ENCODE peak calls at places on chromosomes 1 and 21, in seven cellular contexts. One of them, this sample, is unnamed.

GRCh38 chr1:36722871-36723270 is 240.2 kb upstream of the CSF3R start:
- DNase-seq in bronchial epithelial cell: no peak
- DNase-seq in endothelial cell: no peak
- DNase-seq in spleen: no peak
- DNase-seq in GM12865: no peak
- DNase-seq in GM10248: no peak
- DNase-seq in heart right ventricle: no peak
- DNase-seq in this sample: no peak

GRCh38 chr1:41666991-41667631 is 182.6 kb upstream of the EDN2 start:
- DNase-seq in bronchial epithelial cell: peak
- DNase-seq in heart right ventricle: no peak
- DNase-seq in GM12865: peak
- DNase-seq in spleen: peak
- DNase-seq in endothelial cell: no peak
- DNase-seq in GM10248: peak
- DNase-seq in this sample: peak

GRCh38 chr1:162696286-162696862 is 64.1 kb downstream of the DDR2 start:
- DNase-seq in spleen: no peak
- DNase-seq in GM12865: no peak
- DNase-seq in heart right ventricle: peak
- DNase-seq in GM10248: no peak
- DNase-seq in bronchial epithelial cell: peak
- DNase-seq in endothelial cell: peak
- DNase-seq in this sample: peak

GRCh38 chr1:180158149-180159147 is 3.8 kb downstream of the QSOX1 start:
- DNase-seq in bronchial epithelial cell: no peak
- DNase-seq in GM10248: no peak
- DNase-seq in spleen: no peak
- DNase-seq in heart right ventricle: no peak
- DNase-seq in endothelial cell: no peak
- DNase-seq in GM12865: no peak
- DNase-seq in this sample: no peak

GRCh38 chr1:50611675-50612074 is 188.4 kb upstream of the DMRTA2 start:
- DNase-seq in spleen: no peak
- DNase-seq in heart right ventricle: no peak
- DNase-seq in GM10248: no peak
- DNase-seq in endothelial cell: no peak
- DNase-seq in bronchial epithelial cell: no peak
- DNase-seq in GM12865: no peak
- DNase-seq in this sample: no peak

GRCh38 chr1:193392686-193393085 is 206.3 kb upstream of the B3GALT2 start:
- DNase-seq in GM12865: no peak
- DNase-seq in spleen: no peak
- DNase-seq in heart right ventricle: no peak
- DNase-seq in endothelial cell: no peak
- DNase-seq in bronchial epithelial cell: no peak
- DNase-seq in GM10248: no peak
- DNase-seq in this sample: no peak

GRCh38 chr1:181588631-181589030 is 105.3 kb downstream of the CACNA1E start:
- DNase-seq in heart right ventricle: no peak
- DNase-seq in endothelial cell: no peak
- DNase-seq in spleen: no peak
- DNase-seq in GM12865: no peak
- DNase-seq in bronchial epithelial cell: peak
- DNase-seq in GM10248: no peak
- DNase-seq in this sample: no peak

GRCh38 chr1:235018720-235019444 is 109.8 kb downstream of the TOMM20 start:
- DNase-seq in bronchial epithelial cell: no peak
- DNase-seq in heart right ventricle: no peak
- DNase-seq in endothelial cell: no peak
- DNase-seq in GM12865: no peak
- DNase-seq in spleen: no peak
- DNase-seq in GM10248: no peak
- DNase-seq in this sample: no peak

GRCh38 chr21:38139380-38140168 is 117.2 kb upstream of the KCNJ15 start:
- DNase-seq in spleen: no peak
- DNase-seq in GM10248: no peak
- DNase-seq in heart right ventricle: no peak
- DNase-seq in GM12865: no peak
- DNase-seq in endothelial cell: no peak
- DNase-seq in bronchial epithelial cell: peak
- DNase-seq in this sample: no peak

GRCh38 chr1:225813250-225813964 is 3.5 kb downstream of the EPHX1 start:
- DNase-seq in heart right ventricle: peak
- DNase-seq in GM12865: no peak
- DNase-seq in spleen: no peak
- DNase-seq in bronchial epithelial cell: peak
- DNase-seq in GM10248: no peak
- DNase-seq in endothelial cell: no peak
- DNase-seq in this sample: peak

GRCh38 chr1:212702672-212703071 is 3.0 kb upstream of the BATF3 start:
- DNase-seq in GM10248: no peak
- DNase-seq in GM12865: no peak
- DNase-seq in heart right ventricle: no peak
- DNase-seq in bronchial epithelial cell: no peak
- DNase-seq in endothelial cell: no peak
- DNase-seq in spleen: no peak
- DNase-seq in this sample: no peak

GRCh38 chr1:22252902-22253790 is 110.2 kb upstream of the WNT4 start:
- DNase-seq in GM10248: no peak
- DNase-seq in bronchial epithelial cell: no peak
- DNase-seq in endothelial cell: no peak
- DNase-seq in spleen: no peak
- DNase-seq in GM12865: no peak
- DNase-seq in heart right ventricle: no peak
- DNase-seq in this sample: no peak

GRCh38 chr1:230542054-230542453 is 100.2 kb upstream of the COG2 start:
- DNase-seq in GM12865: no peak
- DNase-seq in heart right ventricle: no peak
- DNase-seq in spleen: no peak
- DNase-seq in GM10248: no peak
- DNase-seq in bronchial epithelial cell: peak
- DNase-seq in endothelial cell: no peak
- DNase-seq in this sample: no peak

GRCh38 chr1:157966034-157966671 is 27.3 kb upstream of the KIRREL1 start:
- DNase-seq in endothelial cell: no peak
- DNase-seq in GM10248: no peak
- DNase-seq in bronchial epithelial cell: no peak
- DNase-seq in spleen: no peak
- DNase-seq in heart right ventricle: no peak
- DNase-seq in GM12865: no peak
- DNase-seq in this sample: peak

GRCh38 chr1:54254055-54254454 is 54.1 kb downstream of the MRPL37 start:
- DNase-seq in bronchial epithelial cell: no peak
- DNase-seq in spleen: no peak
- DNase-seq in endothelial cell: peak
- DNase-seq in heart right ventricle: peak
- DNase-seq in GM10248: no peak
- DNase-seq in GM12865: no peak
- DNase-seq in this sample: peak

GRCh38 chr1:232142403-232143314 is 487.3 kb downstream of the SIPA1L2 start:
- DNase-seq in bronchial epithelial cell: peak
- DNase-seq in spleen: no peak
- DNase-seq in heart right ventricle: peak
- DNase-seq in endothelial cell: no peak
- DNase-seq in GM12865: no peak
- DNase-seq in GM10248: no peak
- DNase-seq in this sample: peak

DNA sequence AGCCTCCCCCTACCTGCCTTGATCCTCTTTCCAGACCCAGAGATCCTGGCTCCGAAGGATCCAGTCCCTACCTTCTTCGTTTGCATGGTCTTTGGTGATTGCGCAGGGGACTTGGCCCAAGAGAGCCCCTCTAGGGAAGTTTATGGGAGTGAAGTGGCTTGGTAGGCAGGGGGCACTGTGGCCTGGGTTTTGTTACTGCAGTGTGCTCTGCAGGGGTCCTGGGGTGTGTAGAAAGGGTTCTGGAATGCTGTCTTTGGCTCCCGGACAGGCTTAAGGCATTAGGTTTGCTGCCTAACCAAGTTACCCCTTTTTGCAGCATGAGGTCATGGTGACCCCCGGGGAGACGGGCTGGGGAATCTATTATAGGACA is 3.8 kb downstream of the ATP8B2 start:
- DNase-seq in heart right ventricle: no peak
- DNase-seq in GM10248: no peak
- DNase-seq in bronchial epithelial cell: no peak
- DNase-seq in endothelial cell: peak
- DNase-seq in spleen: no peak
- DNase-seq in GM12865: no peak
- DNase-seq in this sample: no peak
- TF ChIP-seq CTCF in heart right ventricle: peak
- TF ChIP-seq CTCF in GM10248: no peak
- TF ChIP-seq CTCF in bronchial epithelial cell: no peak
- TF ChIP-seq CTCF in endothelial cell: no peak
- TF ChIP-seq CTCF in spleen: no peak
- TF ChIP-seq CTCF in GM12865: no peak
- TF ChIP-seq CTCF in this sample: no peak

DNA sequence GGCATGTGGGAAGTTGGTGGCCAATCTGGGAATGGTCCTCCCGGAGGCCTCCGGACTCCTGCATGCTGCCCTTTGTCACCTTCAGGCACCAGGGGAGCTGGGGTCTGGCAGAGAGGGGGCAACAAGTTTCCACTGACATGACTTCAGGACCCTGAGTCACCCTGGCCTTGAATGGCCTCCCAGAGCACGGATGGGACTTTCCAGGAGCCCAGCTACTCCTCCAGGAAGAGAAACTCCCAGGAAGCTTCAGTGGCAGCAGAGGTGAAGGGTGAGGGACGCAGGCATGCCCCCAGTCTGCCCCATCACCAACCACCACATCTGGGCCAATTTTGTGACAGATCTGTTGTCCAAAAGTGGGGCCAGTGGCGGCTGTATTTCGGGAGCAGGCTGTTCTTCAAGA is 55.9 kb upstream of the WASF2 start:
- DNase-seq in heart right ventricle: no peak
- DNase-seq in GM12865: no peak
- DNase-seq in endothelial cell: no peak
- DNase-seq in GM10248: no peak
- DNase-seq in spleen: no peak
- DNase-seq in bronchial epithelial cell: no peak
- DNase-seq in this sample: no peak
- TF ChIP-seq CTCF in heart right ventricle: no peak
- TF ChIP-seq CTCF in GM12865: no peak
- TF ChIP-seq CTCF in endothelial cell: no peak
- TF ChIP-seq CTCF in GM10248: no peak
- TF ChIP-seq CTCF in spleen: no peak
- TF ChIP-seq CTCF in bronchial epithelial cell: no peak
- TF ChIP-seq CTCF in this sample: no peak

GRCh38 chr1:2373551-2374259 is 17.6 kb downstream of the MORN1 start:
- DNase-seq in heart right ventricle: no peak
- DNase-seq in bronchial epithelial cell: no peak
- DNase-seq in spleen: peak
- DNase-seq in GM10248: no peak
- DNase-seq in GM12865: no peak
- DNase-seq in endothelial cell: no peak
- DNase-seq in this sample: peak
- TF ChIP-seq CTCF in heart right ventricle: no peak
- TF ChIP-seq CTCF in bronchial epithelial cell: no peak
- TF ChIP-seq CTCF in spleen: no peak
- TF ChIP-seq CTCF in GM10248: no peak
- TF ChIP-seq CTCF in GM12865: no peak
- TF ChIP-seq CTCF in endothelial cell: no peak
- TF ChIP-seq CTCF in this sample: no peak

GRCh38 chr21:40511976-40512375 is 335.0 kb downstream of the DSCAM start:
- DNase-seq in heart right ventricle: no peak
- DNase-seq in bronchial epithelial cell: peak
- DNase-seq in GM12865: no peak
- DNase-seq in spleen: no peak
- DNase-seq in endothelial cell: no peak
- DNase-seq in GM10248: no peak
- DNase-seq in this sample: no peak

GRCh38 chr21:40516336-40516735 is 330.6 kb downstream of the DSCAM start:
- DNase-seq in endothelial cell: peak
- DNase-seq in bronchial epithelial cell: no peak
- DNase-seq in GM12865: no peak
- DNase-seq in heart right ventricle: peak
- DNase-seq in GM10248: no peak
- DNase-seq in spleen: no peak
- DNase-seq in this sample: no peak

GRCh38 chr21:40507978-40508377 is 339.0 kb downstream of the DSCAM start:
- DNase-seq in heart right ventricle: no peak
- DNase-seq in endothelial cell: no peak
- DNase-seq in GM12865: no peak
- DNase-seq in GM10248: no peak
- DNase-seq in bronchial epithelial cell: peak
- DNase-seq in spleen: no peak
- DNase-seq in this sample: no peak

GRCh38 chr21:40512590-40512989 is 334.4 kb downstream of the DSCAM start:
- DNase-seq in GM10248: no peak
- DNase-seq in spleen: no peak
- DNase-seq in endothelial cell: no peak
- DNase-seq in heart right ventricle: no peak
- DNase-seq in GM12865: no peak
- DNase-seq in bronchial epithelial cell: no peak
- DNase-seq in this sample: no peak
- TF ChIP-seq CTCF in GM10248: peak
- TF ChIP-seq CTCF in spleen: no peak
- TF ChIP-seq CTCF in endothelial cell: peak
- TF ChIP-seq CTCF in heart right ventricle: peak
- TF ChIP-seq CTCF in GM12865: peak
- TF ChIP-seq CTCF in bronchial epithelial cell: peak
- TF ChIP-seq CTCF in this sample: peak

GRCh38 chr1:224252466-224252865 is 69.4 kb downstream of the DEGS1 start:
- DNase-seq in GM12865: no peak
- DNase-seq in endothelial cell: no peak
- DNase-seq in spleen: no peak
- DNase-seq in GM10248: no peak
- DNase-seq in heart right ventricle: no peak
- DNase-seq in bronchial epithelial cell: no peak
- DNase-seq in this sample: no peak
- TF ChIP-seq CTCF in GM12865: no peak
- TF ChIP-seq CTCF in endothelial cell: no peak
- TF ChIP-seq CTCF in spleen: no peak
- TF ChIP-seq CTCF in GM10248: no peak
- TF ChIP-seq CTCF in heart right ventricle: no peak
- TF ChIP-seq CTCF in bronchial epithelial cell: no peak
- TF ChIP-seq CTCF in this sample: no peak

GRCh38 chr1:94741510-94741909 is 78.6 kb upstream of the SLC44A3 start:
- DNase-seq in bronchial epithelial cell: no peak
- DNase-seq in GM10248: no peak
- DNase-seq in endothelial cell: no peak
- DNase-seq in spleen: no peak
- DNase-seq in heart right ventricle: no peak
- DNase-seq in GM12865: no peak
- DNase-seq in this sample: no peak
- TF ChIP-seq CTCF in bronchial epithelial cell: no peak
- TF ChIP-seq CTCF in GM10248: no peak
- TF ChIP-seq CTCF in endothelial cell: no peak
- TF ChIP-seq CTCF in spleen: no peak
- TF ChIP-seq CTCF in heart right ventricle: no peak
- TF ChIP-seq CTCF in GM12865: no peak
- TF ChIP-seq CTCF in this sample: no peak

GRCh38 chr1:89279011-89279466 is 6.4 kb upstream of the GBP5 start:
- DNase-seq in bronchial epithelial cell: no peak
- DNase-seq in heart right ventricle: no peak
- DNase-seq in GM12865: no peak
- DNase-seq in spleen: no peak
- DNase-seq in endothelial cell: no peak
- DNase-seq in GM10248: no peak
- DNase-seq in this sample: no peak
- TF ChIP-seq CTCF in bronchial epithelial cell: no peak
- TF ChIP-seq CTCF in heart right ventricle: no peak
- TF ChIP-seq CTCF in GM12865: no peak
- TF ChIP-seq CTCF in spleen: no peak
- TF ChIP-seq CTCF in endothelial cell: no peak
- TF ChIP-seq CTCF in GM10248: no peak
- TF ChIP-seq CTCF in this sample: no peak

This sample was measured in kidney.